ENCODE peak calls at places on chromosomes 3 and 15, in five cellular contexts. A is Panc1, Y is uterus, P is brain microvascular endothelial cell, G is GM23248. J is an unnamed sample.

GRCh38 chr15:57865294-57865693 is 158.8 kb downstream of the POLR2M start:
- DNase-seq in G (peak; percentile 43), P (no peak), A (no peak), Y (no peak), J (no peak)

GRCh38 chr15:38555686-38556334 is 8.8 kb downstream of the RASGRP1 start:
- DNase-seq in A (no peak), P (peak; percentile 20), G (peak; percentile 86), Y (no peak), J (peak; percentile 11)

GRCh38 chr3:122940628-122941086 is 86.9 kb downstream of the SEMA5B start:
- DNase-seq in A (no peak), G (peak; percentile 28), P (no peak), Y (peak; percentile 86), J (no peak)

GRCh38 chr15:52326758-52327157 is 31.2 kb upstream of the MYO5C start:
- DNase-seq in P (no peak), Y (no peak), G (peak; percentile 71), A (no peak), J (peak; percentile 15)

GRCh38 chr3:100087203-100087602 is 27.1 kb downstream of the FILIP1L start:
- DNase-seq in G (peak; percentile 77), A (no peak), Y (no peak), P (peak; percentile 82), J (peak; percentile 99)

GRCh38 chr3:72663429-72663828 is 184.8 kb downstream of the SHQ1 start:
- DNase-seq in P (no peak), G (peak; percentile 68), A (no peak), Y (no peak), J (peak; percentile 26)

GRCh38 chr15:68352401-68353062 is 75.0 kb downstream of the FEM1B start:
- DNase-seq in P (peak; percentile 96), G (peak; percentile 100), Y (peak; percentile 72), A (peak; percentile 89), J (peak; percentile 99)

GRCh38 chr15:34708422-34708821 is 46.4 kb downstream of the GJD2 start:
- DNase-seq in Y (no peak), G (peak; percentile 79), P (peak; percentile 20), A (peak; percentile 28), J (peak; percentile 54)

GRCh38 chr3:171704002-171704401 is 106.3 kb downstream of the PLD1 start:
- DNase-seq in Y (no peak), P (peak; percentile 37), G (peak; percentile 61), A (no peak), J (peak; percentile 59)

GRCh38 chr15:35979608-35980007 is 433.6 kb upstream of the DPH6 start:
- DNase-seq in G (no peak), P (no peak), A (no peak), Y (no peak), J (no peak)

GRCh38 chr15:73872370-73872769 is 994 bp upstream of the TBC1D21 start:
- DNase-seq in P (peak; percentile 8), Y (no peak), G (peak; percentile 81), A (no peak), J (peak; percentile 37)

GRCh38 chr3:4776980-4777581 is 202.2 kb upstream of the BHLHE40 start:
- DNase-seq in A (no peak), P (no peak), Y (no peak), G (peak; percentile 38), J (no peak)

GRCh38 chr3:4507010-4507596 is 14.0 kb downstream of the ITPR1 start:
- DNase-seq in P (no peak), G (peak; percentile 25), Y (no peak), A (no peak), J (no peak)

GRCh38 chr15:73873456-73873855 is at the start of gene TBC1D21:
- DNase-seq in A (no peak), Y (no peak), P (no peak), G (no peak), J (no peak)

GRCh38 chr3:46700772-46701171 is 420 bp upstream of the TMIE start:
- DNase-seq in P (no peak), G (no peak), Y (peak; percentile 48), A (no peak), J (peak; percentile 62)

GRCh38 chr3:51798561-51798960 is 19.5 kb upstream of the IQCF6 start:
- DNase-seq in P (no peak), Y (no peak), A (no peak), G (no peak), J (no peak)

GRCh38 chr15:20357139-20358065 is 184.2 kb downstream of the GOLGA6L6 start:
- DNase-seq in G (no peak), P (no peak), Y (no peak), A (no peak), J (no peak)

GRCh38 chr3:72223628-72224027 is 438.7 kb upstream of the PROK2 start:
- DNase-seq in P (no peak), Y (no peak), G (no peak), A (no peak), J (no peak)

GRCh38 chr3:157493627-157494550 is 9.3 kb downstream of the VEPH1 start:
- DNase-seq in P (peak; percentile 24), G (peak; percentile 78), Y (no peak), A (peak; percentile 35), J (peak; percentile 81)

GRCh38 chr3:128723477-128723876 is 2.5 kb upstream of the RAB7A start:
- DNase-seq in A (no peak), G (no peak), P (no peak), Y (no peak), J (no peak)

GRCh38 chr15:88089019-88089603 is 167.4 kb downstream of the NTRK3 start:
- DNase-seq in G (peak; percentile 12), Y (peak; percentile 34), P (no peak), A (no peak), J (peak; percentile 52)

GRCh38 chr3:111715911-111716523 is 120.9 kb upstream of the ZBED2 start:
- DNase-seq in P (peak; percentile 79), G (peak; percentile 43), A (no peak), Y (no peak), J (peak; percentile 69)

GRCh38 chr3:128616516-128617269 is 33.9 kb downstream of the RPN1 start:
- DNase-seq in Y (no peak), P (no peak), G (no peak), A (no peak), J (no peak)

GRCh38 chr3:56233742-56234141 is 234.5 kb downstream of the ERC2 start:
- DNase-seq in Y (no peak), P (no peak), G (no peak), A (no peak), J (no peak)

GRCh38 chr3:123021388-123021787 is 6.2 kb downstream of the SEMA5B start:
- DNase-seq in G (no peak), Y (no peak), P (no peak), A (no peak), J (no peak)

GRCh38 chr15:35186346-35186745 is 101.3 kb upstream of the NANOGP8 start:
- DNase-seq in Y (no peak), A (no peak), P (no peak), G (no peak), J (no peak)

GRCh38 chr15:72958634-72959033 is 93.6 kb upstream of the NEO1 start:
- DNase-seq in G (no peak), Y (no peak), A (no peak), P (no peak), J (no peak)

GRCh38 chr3:29255854-29256696 is 24.8 kb upstream of the RBMS3 start:
- DNase-seq in P (peak; percentile 72), A (no peak), Y (no peak), G (peak; percentile 23), J (peak; percentile 87)

GRCh38 chr3:131733086-131733841 is 230.5 kb upstream of the MRPL3 start:
- DNase-seq in Y (no peak), P (no peak), A (no peak), G (no peak), J (no peak)

GRCh38 chr3:41190509-41191284 is 8.6 kb upstream of the CTNNB1 start:
- DNase-seq in Y (no peak), P (no peak), G (no peak), A (no peak), J (no peak)

GRCh38 chr3:4906107-4906621 is 73.1 kb upstream of the BHLHE40 start:
- DNase-seq in G (peak; percentile 56), A (no peak), Y (no peak), P (peak; percentile 86), J (peak; percentile 87)

GRCh38 chr3:133943639-133944131 is 48.0 kb upstream of the RAB6B start:
- DNase-seq in G (peak; percentile 95), A (peak; percentile 54), P (peak; percentile 87), Y (no peak), J (peak; percentile 98)

GRCh38 chr15:70289191-70289955 is 191.7 kb upstream of the TLE3 start:
- DNase-seq in G (peak; percentile 61), A (no peak), P (no peak), Y (no peak), J (peak; percentile 14)

GRCh38 chr15:37824717-37825382 is 109.6 kb upstream of the TMCO5A start:
- DNase-seq in Y (no peak), G (peak; percentile 96), P (peak; percentile 97), A (peak; percentile 2), J (peak; percentile 91)

J was measured in M059J.